ENCODE peak calls at places on chromosomes 16 and 17, in seven cellular contexts. B is activated B cell treated with CpG ODN at 0.5 μM for 24 hours; R is cardiac fibroblast; D is brain microvascular endothelial cell; Y is CD4-positive, alpha-beta T cell; U is choroid plexus epithelial cell; G is fibroblast of mammary gland. M is an unnamed sample.

GRCh38 chr17:53626286-53626685 is 196.4 kb upstream of the KIF2B start:
- DNase-seq in B (no peak), R (peak), D (no peak), Y (no peak), U (peak), G (peak), M (no peak)

GRCh38 chr17:44921122-44921882 is 6.0 kb upstream of the GFAP start:
- DNase-seq in B (no peak), R (no peak), D (no peak), Y (no peak), U (peak), G (peak), M (no peak)

GRCh38 chr17:48031966-48032365 is 5.6 kb downstream of the COPZ2 start:
- DNase-seq in B (no peak), R (no peak), D (no peak), Y (no peak), U (no peak), G (no peak), M (no peak)

GRCh38 chr17:4533522-4534502 is 21.4 kb downstream of the MYBBP1A start:
- DNase-seq in B (no peak), R (no peak), D (no peak), Y (no peak), U (no peak), G (no peak), M (no peak)

GRCh38 chr16:8931864-8932263 is 31.8 kb downstream of the USP7 start:
- DNase-seq in B (no peak), R (peak), D (peak), Y (peak), U (peak), G (peak), M (peak)

GRCh38 chr17:9195961-9196668 is 174.8 kb downstream of the NTN1 start:
- DNase-seq in B (no peak), R (no peak), D (no peak), Y (no peak), U (no peak), G (no peak), M (no peak)

GRCh38 chr16:29962344-29962994 is 590 bp downstream of the TMEM219 start:
- DNase-seq in B (no peak), R (peak), D (no peak), Y (no peak), U (peak), G (peak), M (no peak)

GRCh38 chr17:34763727-34764665 is 184.6 kb downstream of the TMEM132E start:
- DNase-seq in B (no peak), R (no peak), D (no peak), Y (no peak), U (no peak), G (peak), M (no peak)

GRCh38 chr17:28334176-28334575 is 1.1 kb downstream of the IFT20 start:
- DNase-seq in B (no peak), R (peak), D (no peak), Y (no peak), U (peak), G (peak), M (no peak)

GRCh38 chr17:13474073-13474800 is 127.5 kb downstream of the HS3ST3A1 start:
- DNase-seq in B (no peak), R (no peak), D (peak), Y (no peak), U (peak), G (peak), M (no peak)

GRCh38 chr16:2842340-2843000 is 12.4 kb downstream of the ZG16B start:
- DNase-seq in B (no peak), R (peak), D (no peak), Y (peak), U (peak), G (peak), M (no peak)

GRCh38 chr16:31467858-31468257 is 4.1 kb upstream of the TGFB1I1 start:
- DNase-seq in B (no peak), R (no peak), D (no peak), Y (no peak), U (no peak), G (no peak), M (no peak)

GRCh38 chr16:17334096-17334495 is 136.7 kb downstream of the XYLT1 start:
- DNase-seq in B (no peak), R (peak), D (no peak), Y (no peak), U (no peak), G (peak), M (no peak)

GRCh38 chr17:47621293-47622178 is 28.2 kb upstream of the KPNB1 start:
- DNase-seq in B (no peak), R (peak), D (peak), Y (no peak), U (peak), G (peak), M (no peak)

GRCh38 chr17:17391575-17392370 is 85.0 kb upstream of the MED9 start:
- DNase-seq in B (no peak), R (no peak), D (no peak), Y (peak), U (no peak), G (no peak), M (no peak)

GRCh38 chr17:6636105-6636504 is 4.4 kb downstream of the KIAA0753 start:
- DNase-seq in B (no peak), R (no peak), D (no peak), Y (no peak), U (no peak), G (no peak), M (no peak)

GRCh38 chr16:88469615-88470395 is 16.7 kb downstream of the ZFPM1 start:
- DNase-seq in B (no peak), R (no peak), D (no peak), Y (peak), U (no peak), G (no peak), M (no peak)

GRCh38 chr17:70059076-70059475 is 15.9 kb upstream of the KCNJ16 start:
- DNase-seq in B (no peak), R (no peak), D (no peak), Y (no peak), U (no peak), G (no peak), M (no peak)

GRCh38 chr16:69150146-69150865 is 17.9 kb downstream of the UTP4 start:
- DNase-seq in B (no peak), R (peak), D (peak), Y (peak), U (peak), G (peak), M (peak)

GRCh38 chr17:43721537-43722268 is 36.9 kb downstream of the SOST start:
- DNase-seq in B (no peak), R (peak), D (no peak), Y (no peak), U (no peak), G (peak), M (no peak)

GRCh38 chr17:50476545-50477315 is 1.9 kb upstream of the RSAD1 start:
- DNase-seq in B (no peak), R (no peak), D (no peak), Y (no peak), U (no peak), G (no peak), M (no peak)

GRCh38 chr16:29900102-29900887 is at the start of gene ASPHD1:
- DNase-seq in B (no peak), R (peak), D (peak), Y (peak), U (peak), G (peak), M (peak)

GRCh38 chr16:23148513-23149266 is 562 bp downstream of the USP31 start:
- DNase-seq in B (peak), R (peak), D (no peak), Y (peak), U (peak), G (peak), M (peak)

GRCh38 chr16:711548-712320 is 3.2 kb upstream of the METRN start:
- DNase-seq in B (peak), R (peak), D (peak), Y (peak), U (peak), G (peak), M (peak)

GRCh38 chr17:78175643-78175981 is 7.2 kb downstream of the SYNGR2 start:
- DNase-seq in B (no peak), R (no peak), D (no peak), Y (no peak), U (no peak), G (no peak), M (no peak)

GRCh38 chr17:78176548-78177025 is 8.2 kb downstream of the SYNGR2 start:
- DNase-seq in B (peak), R (peak), D (peak), Y (peak), U (peak), G (peak), M (peak)

GRCh38 chr17:78173025-78173715 is 4.8 kb downstream of the SYNGR2 start:
- DNase-seq in B (no peak), R (no peak), D (no peak), Y (no peak), U (no peak), G (no peak), M (no peak)

GRCh38 chr17:78174332-78174869 is 6.0 kb downstream of the SYNGR2 start:
- DNase-seq in B (no peak), R (no peak), D (no peak), Y (no peak), U (no peak), G (no peak), M (no peak)

DNA sequence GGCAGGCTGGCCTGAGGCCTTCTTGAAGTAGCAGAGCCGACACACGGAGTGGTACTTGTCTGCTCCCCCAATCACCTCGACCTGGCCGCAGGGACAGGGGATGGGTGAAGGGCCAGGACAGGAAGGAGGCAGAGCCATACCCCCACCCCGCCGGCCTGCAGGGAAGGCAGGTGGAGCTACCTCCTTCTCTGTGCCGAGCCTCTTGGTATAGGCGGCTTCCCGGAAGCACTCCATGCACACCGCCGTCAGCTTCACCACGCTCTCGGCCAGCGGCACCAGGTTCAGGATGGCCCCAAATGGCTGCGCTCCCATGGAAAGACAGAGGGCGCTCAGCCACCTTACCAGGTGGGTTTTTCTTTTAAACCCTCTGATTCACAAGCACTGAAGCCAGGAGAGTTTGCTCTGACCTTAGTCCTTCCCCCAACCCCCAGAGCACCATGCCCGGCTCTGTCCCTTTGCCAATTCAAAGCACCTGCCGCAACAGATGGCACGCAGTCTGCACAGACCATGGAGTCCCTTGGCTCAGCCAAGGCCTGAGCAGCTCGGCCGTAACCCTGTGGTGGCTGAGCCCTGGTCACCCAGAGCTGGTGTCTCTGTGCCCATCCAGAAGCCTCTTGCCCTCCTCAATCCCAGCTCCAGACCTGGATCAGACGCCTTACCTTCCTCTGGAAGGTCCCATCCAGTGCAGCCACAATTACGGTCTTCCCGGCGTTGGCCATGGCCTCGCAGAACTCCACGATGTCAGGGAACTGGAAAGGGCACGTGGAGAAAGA is 6.7 kb downstream of the SYNGR2 start:
- DNase-seq in B (no peak), R (no peak), D (no peak), Y (no peak), U (no peak), G (no peak), M (no peak)
- TF ChIP-seq CTCF in B (no peak), R (no peak), D (no peak), Y (no peak), U (peak), G (no peak), M (peak)

DNA sequence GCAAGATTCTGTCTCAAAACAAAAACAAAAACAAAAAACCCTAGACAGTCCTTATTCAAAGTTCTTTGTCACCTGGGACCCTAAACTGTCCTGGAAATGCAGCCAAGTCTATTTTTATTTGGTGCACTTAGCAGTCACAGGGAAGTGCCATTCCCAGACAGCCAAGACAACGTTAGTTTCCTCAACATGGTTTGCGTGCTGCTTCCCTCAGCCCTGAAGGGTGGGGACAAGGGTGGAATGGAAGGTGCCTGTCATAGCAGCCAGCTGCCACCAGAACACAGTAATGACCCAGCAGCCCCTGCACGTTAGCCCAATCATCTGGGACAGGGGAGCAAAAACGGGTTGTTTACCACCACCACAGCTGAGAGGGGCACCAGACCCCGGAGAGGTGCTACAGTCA is 16.9 kb downstream of the CREBBP start:
- DNase-seq in B (no peak), R (no peak), D (no peak), Y (no peak), U (no peak), G (no peak), M (no peak)
- TF ChIP-seq CTCF in B (no peak), R (no peak), D (no peak), Y (no peak), U (no peak), G (no peak), M (no peak)

DNA sequence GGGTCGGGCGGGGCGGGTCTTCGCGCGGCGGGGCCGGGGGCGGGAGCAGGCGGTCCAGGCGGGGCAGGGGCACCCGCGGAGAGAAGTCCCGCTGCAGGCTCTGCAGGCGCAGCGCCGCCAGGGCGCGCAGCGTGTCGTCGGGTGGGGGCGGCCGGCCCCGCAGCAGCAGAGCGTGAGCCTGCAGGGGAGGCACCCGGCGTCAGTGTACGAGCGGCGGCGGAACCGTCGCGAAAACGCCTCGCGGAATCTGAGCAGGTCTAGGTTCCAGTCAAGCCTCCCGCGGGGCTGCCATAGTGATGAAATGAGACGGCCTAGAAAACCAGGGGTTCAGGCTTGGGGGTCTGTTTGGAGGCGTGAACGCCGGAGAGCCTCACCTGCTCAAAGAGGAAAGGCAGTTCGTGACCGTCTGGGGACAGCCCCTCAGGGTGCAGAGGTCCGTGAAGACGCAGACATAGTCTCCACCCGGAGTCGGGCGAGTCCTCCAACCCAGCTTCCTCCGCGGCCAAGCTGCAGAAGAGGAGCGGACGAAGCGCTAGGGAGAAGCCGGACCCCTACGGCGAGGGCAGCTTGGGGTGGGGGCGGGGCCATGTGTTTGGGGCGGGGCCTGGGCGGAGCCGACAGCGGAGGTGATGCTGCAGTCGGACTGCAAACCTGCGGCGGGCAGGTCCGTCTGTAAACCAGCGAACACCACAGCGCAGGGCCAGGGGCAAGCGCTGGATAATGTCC is 6.4 kb downstream of the PLEKHH3 start:
- DNase-seq in B (peak), R (no peak), D (no peak), Y (peak), U (peak), G (no peak), M (no peak)
- TF ChIP-seq CTCF in B (no peak), R (no peak), D (no peak), Y (no peak), U (no peak), G (no peak), M (peak)

DNA sequence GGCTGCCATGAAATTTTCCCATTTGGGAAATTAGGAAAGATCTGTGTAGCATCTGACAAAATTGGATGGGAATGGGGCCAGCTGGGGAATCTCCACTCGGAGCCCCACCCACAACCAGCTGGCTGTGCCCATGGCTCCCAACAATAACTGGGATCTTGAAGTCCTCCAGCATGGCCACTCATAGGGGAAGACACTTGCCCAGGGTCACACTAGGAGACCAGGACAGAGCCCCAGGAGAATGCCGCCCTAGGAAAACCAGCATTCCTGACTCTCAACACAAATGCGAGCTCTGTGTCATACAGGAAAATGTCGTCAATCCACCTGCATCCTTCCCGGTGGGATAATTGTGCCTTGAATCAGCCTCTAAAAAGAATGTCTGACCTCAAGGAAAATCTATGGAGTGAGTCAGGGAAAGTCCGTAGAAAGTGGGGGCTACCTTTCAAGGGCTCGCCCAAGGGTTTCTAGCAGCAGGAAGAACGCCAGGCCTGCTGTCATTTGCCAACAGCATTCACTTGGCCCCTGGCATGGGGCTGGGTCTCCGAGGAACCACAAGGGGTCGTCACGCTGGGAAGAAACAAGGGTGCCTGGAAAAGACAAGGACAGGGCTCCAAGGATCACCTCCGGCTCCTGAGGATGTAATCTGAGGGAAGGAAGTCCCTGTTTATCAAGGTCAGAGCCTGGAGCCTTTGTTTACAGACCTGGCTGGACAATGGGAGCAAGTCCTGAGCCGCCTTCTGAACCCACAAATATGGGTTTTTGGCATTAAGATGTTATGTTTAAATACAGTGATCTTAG is 15.9 kb downstream of the CDH5 start:
- DNase-seq in B (no peak), R (peak), D (peak), Y (no peak), U (peak), G (peak), M (no peak)
- TF ChIP-seq CTCF in B (no peak), R (no peak), D (no peak), Y (no peak), U (no peak), G (no peak), M (no peak)